ENCODE peak calls at places on chromosomes 4 and X, in four cellular contexts. B is left cardiac atrium, F is activated T-cell treated with anti-CD3 and anti-CD28 coated beads for 1 hour, L is endothelial cell. R is an unnamed sample.

GRCh38 chr4:164536829-164537228 is 217.1 kb upstream of the SMIM31 start:
- DNase-seq in L (no peak), F (no peak), B (no peak), R (peak; percentile 64)

GRCh38 chr4:150211016-150211415 is 132.8 kb downstream of the DCLK2 start:
- DNase-seq in L (no peak), F (no peak), B (no peak), R (no peak)

GRCh38 chr4:182880387-182881356 is 36.5 kb downstream of the DCTD start:
- DNase-seq in B (peak; percentile 63), F (no peak), L (no peak), R (peak; percentile 95)

GRCh38 chr4:150986085-150986484 is 29.0 kb downstream of the LRBA start:
- DNase-seq in F (no peak), L (no peak), B (no peak), R (no peak)

GRCh38 chrX:108417257-108417656 is 21.0 kb downstream of the COL4A6 start:
- DNase-seq in F (no peak), L (no peak), B (no peak), R (no peak)

GRCh38 chr4:173680278-173680677 is 150.2 kb upstream of the HAND2 start:
- DNase-seq in L (no peak), B (peak; percentile 24), F (no peak), R (no peak)

GRCh38 chr4:48223633-48224295 is 45.9 kb downstream of the TEC start:
- DNase-seq in B (no peak), F (no peak), L (no peak), R (no peak)

GRCh38 chrX:125289920-125290319 is 29.8 kb upstream of the TEX13C start:
- DNase-seq in B (no peak), F (no peak), L (no peak), R (no peak)

GRCh38 chr4:88159137-88159725 is 792 bp upstream of the ABCG2 start:
- DNase-seq in F (no peak), L (no peak), B (no peak), R (peak; percentile 44)

GRCh38 chrX:65575024-65575423 is 40.4 kb upstream of the LAS1L start:
- DNase-seq in L (no peak), B (no peak), F (no peak), R (no peak)

GRCh38 chr4:156939801-156940200 is 31.8 kb downstream of the PDGFC start:
- DNase-seq in B (no peak), L (no peak), F (no peak), R (no peak)

GRCh38 chr4:38503689-38504395 is 160.2 kb upstream of the KLF3 start:
- DNase-seq in F (no peak), L (no peak), B (no peak), R (no peak)

GRCh38 chrX:13179100-13179499 is 134.7 kb upstream of the FAM9C start:
- DNase-seq in B (no peak), F (no peak), L (no peak), R (no peak)

GRCh38 chr4:170476351-170476750 is 386.6 kb upstream of the AADAT start:
- DNase-seq in L (no peak), B (no peak), F (no peak), R (no peak)

GRCh38 chr4:56460085-56460484 is 7.3 kb upstream of the SRP72 start:
- DNase-seq in L (no peak), F (no peak), B (no peak), R (no peak)

GRCh38 chr4:69601065-69601464 is 38.4 kb downstream of the UGT2A2 start:
- DNase-seq in L (no peak), B (no peak), F (no peak), R (no peak)

GRCh38 chr4:75666299-75666698 is 6.9 kb downstream of the G3BP2 start:
- DNase-seq in F (no peak), B (no peak), L (no peak), R (no peak)

GRCh38 chr4:110586137-110586850 is 36.6 kb downstream of the PITX2 start:
- DNase-seq in L (no peak), F (no peak), B (no peak), R (no peak)

GRCh38 chr4:56786955-56787354 is 34.5 kb downstream of the SPINK2 start:
- DNase-seq in L (peak; percentile 55), B (peak; percentile 48), F (no peak), R (peak; percentile 56)

GRCh38 chrX:149073464-149073863 is 431.6 kb downstream of the IDS start:
- DNase-seq in F (no peak), B (no peak), L (no peak), R (no peak)

GRCh38 chrX:136822337-136823095 is 41.8 kb upstream of the ARHGEF6 start:
- DNase-seq in B (no peak), F (no peak), L (no peak), R (no peak)

GRCh38 chr4:25860586-25861421 is 2.0 kb downstream of the SEL1L3 start:
- DNase-seq in L (no peak), F (no peak), B (peak; percentile 25), R (peak; percentile 35)

GRCh38 chr4:74942251-74942917 is 9.5 kb downstream of the PARM1 start:
- DNase-seq in L (no peak), B (no peak), F (no peak), R (no peak)

GRCh38 chrX:37608156-37608555 is 36.7 kb downstream of the LANCL3 start:
- DNase-seq in F (no peak), B (no peak), L (no peak), R (no peak)

GRCh38 chr4:104475652-104476051 is 19.0 kb downstream of the CXXC4 start:
- DNase-seq in F (no peak), L (no peak), B (no peak), R (no peak)

GRCh38 chr4:174450452-174450851 is 71.8 kb downstream of the HPGD start:
- DNase-seq in B (no peak), L (no peak), F (no peak), R (no peak)

GRCh38 chr4:36388710-36389109 is 107.3 kb downstream of the DTHD1 start:
- DNase-seq in L (no peak), B (no peak), F (no peak), R (no peak)

GRCh38 chrX:101659601-101660063 is at the start of gene ARMCX2:
- DNase-seq in B (peak; percentile 71), L (peak; percentile 30), F (no peak), R (peak; percentile 55)

GRCh38 chr4:17561195-17561909 is 15.6 kb upstream of the LAP3 start:
- DNase-seq in F (no peak), B (no peak), L (no peak), R (no peak)

GRCh38 chr4:78592104-78592783 is 40.7 kb downstream of the ANXA3 start:
- DNase-seq in F (no peak), B (no peak), L (peak; percentile 53), R (no peak)

GRCh38 chrX:135170877-135171519 is at the start of gene CT55:
- DNase-seq in B (no peak), L (no peak), F (no peak), R (no peak)

GRCh38 chrX:123450217-123450616 is 266.1 kb downstream of the GRIA3 start:
- DNase-seq in B (no peak), L (peak; percentile 4), F (no peak), R (no peak)

GRCh38 chrX:23792861-23793553 is 10.0 kb downstream of the SAT1 start:
- DNase-seq in L (peak; percentile 8), B (no peak), F (no peak), R (no peak)

GRCh38 chr4:56229947-56230346 is 157.3 kb downstream of the AASDH start:
- DNase-seq in L (no peak), F (no peak), B (no peak), R (no peak)

GRCh38 chr4:154366956-154367355 is 124.6 kb downstream of the DCHS2 start:
- DNase-seq in F (no peak), B (no peak), L (no peak), R (no peak)

GRCh38 chr4:82957045-82957444 is 53.6 kb downstream of the LIN54 start:
- DNase-seq in L (no peak), B (no peak), F (no peak), R (no peak)

GRCh38 chr4:127686656-127687055 is 43.5 kb upstream of the SLC25A31 start:
- DNase-seq in F (no peak), L (no peak), B (no peak), R (no peak)

GRCh38 chr4:158315706-158316105 is 105.4 kb downstream of the TMEM144 start:
- DNase-seq in B (no peak), L (no peak), F (no peak), R (no peak)

GRCh38 chrX:124791492-124792095 is 445.2 kb downstream of the SH2D1A start:
- DNase-seq in F (no peak), L (no peak), B (no peak), R (no peak)